ENCODE peak calls at places on chromosome 1, in seven cellular contexts. C, L, M, R, Z, Q and I are unnamed samples.

GRCh38 chr1:218983433-218983832 is 190.2 kb upstream of the LYPLAL1 start:
- DNase-seq in L (no peak), C (no peak), M (no peak), Q (no peak), Z (no peak), R (no peak), I (no peak)

GRCh38 chr1:239025223-239025622 is 361.1 kb upstream of the CHRM3 start:
- DNase-seq in R (no peak), C (no peak), Q (no peak), L (no peak), Z (no peak), M (no peak), I (no peak)

GRCh38 chr1:3889952-3890351 is 10.1 kb downstream of the C1orf174 start:
- DNase-seq in M (no peak), C (no peak), Q (no peak), L (no peak), R (no peak), Z (no peak), I (no peak)

GRCh38 chr1:107964397-107965111 is 426 bp downstream of the VAV3 start:
- DNase-seq in C (no peak), Q (no peak), R (peak; percentile 52), M (no peak), L (peak; percentile 46), Z (peak; percentile 25), I (no peak)

GRCh38 chr1:41783189-41783639 is 135.5 kb downstream of the HIVEP3 start:
- DNase-seq in Z (peak; percentile 54), L (no peak), R (no peak), M (no peak), Q (no peak), C (no peak), I (no peak)

GRCh38 chr1:151013518-151013917 is 5.3 kb downstream of the PRUNE1 start:
- DNase-seq in Z (peak; percentile 86), L (no peak), Q (no peak), M (no peak), R (no peak), C (no peak), I (no peak)

GRCh38 chr1:165353731-165354671 is 2.5 kb downstream of the LMX1A start:
- DNase-seq in Z (no peak), C (no peak), Q (no peak), M (no peak), L (no peak), R (no peak), I (peak; percentile 13)

GRCh38 chr1:65420590-65421340 is at the start of the genes LEPR and LEPROT:
- DNase-seq in L (no peak), Q (no peak), C (no peak), M (no peak), R (no peak), Z (no peak), I (no peak)

GRCh38 chr1:47894718-47895393 is 102.3 kb downstream of the TRABD2B start:
- DNase-seq in Q (peak; percentile 66), L (no peak), Z (peak; percentile 17), C (no peak), M (no peak), R (no peak), I (peak; percentile 16)

GRCh38 chr1:229326601-229327000 is 16.2 kb downstream of the CCSAP start:
- DNase-seq in M (no peak), C (no peak), L (no peak), R (peak; percentile 42), Q (no peak), Z (no peak), I (no peak)

GRCh38 chr1:71638081-71638766 is 557.4 kb upstream of the ZRANB2 start:
- DNase-seq in C (no peak), M (no peak), R (no peak), Q (no peak), Z (peak; percentile 25), L (no peak), I (no peak)

GRCh38 chr1:35408925-35409324 is 140.4 kb downstream of the ZMYM4 start:
- DNase-seq in Q (no peak), R (no peak), Z (no peak), M (no peak), L (no peak), C (no peak), I (no peak)

GRCh38 chr1:81805537-81806431 is 5.0 kb downstream of the ADGRL2 start:
- DNase-seq in Q (no peak), L (no peak), R (no peak), Z (no peak), M (no peak), C (no peak), I (no peak)

GRCh38 chr1:80054129-80054528 is 1047.6 kb upstream of the ADGRL4 start:
- DNase-seq in Z (peak; percentile 50), Q (no peak), C (no peak), R (no peak), M (no peak), L (no peak), I (no peak)

GRCh38 chr1:85278853-85279314 is 2.5 kb upstream of the BCL10 start:
- DNase-seq in L (no peak), R (peak; percentile 64), Q (peak; percentile 65), Z (peak; percentile 86), M (no peak), C (peak; percentile 32), I (no peak)

GRCh38 chr1:75795703-75796193 is 934 bp upstream of the MSH4 start:
- DNase-seq in Z (no peak), R (no peak), C (no peak), Q (no peak), M (no peak), L (no peak), I (no peak)

GRCh38 chr1:156276966-156277381 is 5.7 kb downstream of the SMG5 start:
- DNase-seq in Q (peak; percentile 31), R (no peak), L (no peak), M (no peak), C (no peak), Z (peak; percentile 68), I (no peak)
- H3K36me3 ChIP-seq in Q (peaks cover 70% of the 10 kb centered on the region), R (peaks cover 69% of the 10 kb centered on the region), L (peaks cover 85% of the 10 kb centered on the region), M (peaks cover 6% of the 10 kb centered on the region), C (peaks cover 59% of the 10 kb centered on the region), Z (peaks cover 56% of the 10 kb centered on the region), I (peaks cover 40% of the 10 kb centered on the region)

GRCh38 chr1:77658271-77658670 is 24.2 kb downstream of the ZZZ3 start:
- DNase-seq in Z (no peak), M (no peak), L (no peak), C (no peak), R (no peak), Q (no peak), I (no peak)

GRCh38 chr1:77659879-77660593 is 22.4 kb downstream of the ZZZ3 start:
- DNase-seq in M (no peak), C (no peak), R (no peak), Z (no peak), L (no peak), Q (no peak), I (no peak)

GRCh38 chr1:77664923-77665516 is 17.4 kb downstream of the ZZZ3 start:
- DNase-seq in M (no peak), Q (no peak), Z (no peak), C (no peak), R (no peak), L (no peak), I (no peak)

GRCh38 chr1:77661696-77662095 is 20.8 kb downstream of the ZZZ3 start:
- DNase-seq in R (no peak), Q (no peak), M (no peak), C (no peak), L (no peak), Z (no peak), I (no peak)
- H3K36me3 ChIP-seq in R (no peaks in the 10 kb centered on the region), Q (no peaks in the 10 kb centered on the region), M (no peaks in the 10 kb centered on the region), C (no peaks in the 10 kb centered on the region), L (peaks cover 15% of the 10 kb centered on the region), Z (no peaks in the 10 kb centered on the region), I (no peaks in the 10 kb centered on the region)

GRCh38 chr1:112964347-112964746 is 8.4 kb upstream of the SLC16A1 start:
- DNase-seq in M (no peak), C (no peak), Q (no peak), Z (no peak), L (no peak), R (no peak), I (no peak)
- H3K36me3 ChIP-seq in M (no peaks in the 10 kb centered on the region), C (peaks cover 3% of the 10 kb centered on the region), Q (peaks cover 26% of the 10 kb centered on the region), Z (peaks cover 12% of the 10 kb centered on the region), L (peaks cover 90% of the 10 kb centered on the region), R (peaks cover 42% of the 10 kb centered on the region), I (peaks cover 5% of the 10 kb centered on the region)

DNA sequence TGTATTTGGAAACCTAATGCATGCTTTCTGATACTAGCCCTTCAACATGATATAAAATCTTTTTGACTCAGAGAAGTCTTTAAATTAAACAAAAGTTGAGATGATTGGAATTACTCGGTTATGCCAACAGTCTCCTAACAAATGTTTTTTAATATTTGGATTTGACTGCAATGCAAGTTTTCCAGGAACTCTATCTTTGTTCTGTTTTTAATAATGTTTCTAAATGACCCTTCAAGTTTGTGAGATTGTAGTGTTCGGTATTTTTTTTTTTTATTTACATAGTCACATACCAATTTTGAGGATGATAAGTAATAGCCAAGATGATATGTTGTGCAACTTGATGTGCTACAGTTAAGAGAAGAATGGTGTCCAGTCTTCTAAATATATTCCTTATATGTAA is 258.0 kb downstream of the FMN2 start:
- DNase-seq in M (no peak), Q (no peak), L (no peak), C (no peak), Z (no peak), R (no peak), I (no peak)
- H3K36me3 ChIP-seq in M (no peaks in the 10 kb centered on the region), Q (no peaks in the 10 kb centered on the region), L (no peaks in the 10 kb centered on the region), C (no peaks in the 10 kb centered on the region), Z (no peaks in the 10 kb centered on the region), R (no peaks in the 10 kb centered on the region), I (no peaks in the 10 kb centered on the region)